ENCODE peak calls at places on chromosomes 13 and 19, in four cellular contexts. One of them, this sample, is unnamed.

GRCh38 chr13:60583196-60583908 is 186.3 kb downstream of the TDRD3 start:
- DNase-seq in IMR-90: peak
- DNase-seq in Peyer's patch: no peak
- DNase-seq in HCT116: no peak
- DNase-seq in this sample: no peak

GRCh38 chr13:43573787-43574562 is 212.8 kb downstream of the ENOX1 start:
- DNase-seq in Peyer's patch: no peak
- DNase-seq in HCT116: no peak
- DNase-seq in IMR-90: no peak
- DNase-seq in this sample: no peak

GRCh38 chr13:105336706-105337582 is 1198.5 kb downstream of the EFNB2 start:
- DNase-seq in IMR-90: peak
- DNase-seq in HCT116: no peak
- DNase-seq in Peyer's patch: no peak
- DNase-seq in this sample: no peak

GRCh38 chr13:32650705-32651311 is 64.6 kb downstream of the PDS5B start:
- DNase-seq in Peyer's patch: no peak
- DNase-seq in IMR-90: peak
- DNase-seq in HCT116: peak
- DNase-seq in this sample: peak

GRCh38 chr13:26254583-26255102 is 714 bp downstream of the CDK8 start:
- DNase-seq in Peyer's patch: peak
- DNase-seq in HCT116: no peak
- DNase-seq in IMR-90: peak
- DNase-seq in this sample: peak

GRCh38 chr13:93686399-93686798 is 459.8 kb downstream of the GPC6 start:
- DNase-seq in IMR-90: no peak
- DNase-seq in HCT116: no peak
- DNase-seq in Peyer's patch: no peak
- DNase-seq in this sample: no peak

GRCh38 chr19:33389574-33390119 is 16.1 kb downstream of the CEBPG start:
- DNase-seq in Peyer's patch: peak
- DNase-seq in IMR-90: no peak
- DNase-seq in HCT116: no peak
- DNase-seq in this sample: no peak

GRCh38 chr19:46386996-46387712 is 26.2 kb downstream of the CCDC8 start:
- DNase-seq in HCT116: no peak
- DNase-seq in Peyer's patch: no peak
- DNase-seq in IMR-90: no peak
- DNase-seq in this sample: no peak

GRCh38 chr19:39172700-39173501 is 23.9 kb upstream of the NCCRP1 start:
- DNase-seq in HCT116: no peak
- DNase-seq in Peyer's patch: no peak
- DNase-seq in IMR-90: no peak
- DNase-seq in this sample: no peak

GRCh38 chr19:39173502-39173991 is 23.2 kb upstream of the NCCRP1 start:
- DNase-seq in HCT116: no peak
- DNase-seq in Peyer's patch: no peak
- DNase-seq in IMR-90: no peak
- DNase-seq in this sample: no peak

GRCh38 chr19:39174558-39175544 is 21.9 kb upstream of the NCCRP1 start:
- DNase-seq in Peyer's patch: no peak
- DNase-seq in HCT116: no peak
- DNase-seq in IMR-90: no peak
- DNase-seq in this sample: no peak

GRCh38 chr19:39175564-39175963 is 21.2 kb upstream of the NCCRP1 start:
- DNase-seq in HCT116: no peak
- DNase-seq in Peyer's patch: no peak
- DNase-seq in IMR-90: no peak
- DNase-seq in this sample: no peak

DNA sequence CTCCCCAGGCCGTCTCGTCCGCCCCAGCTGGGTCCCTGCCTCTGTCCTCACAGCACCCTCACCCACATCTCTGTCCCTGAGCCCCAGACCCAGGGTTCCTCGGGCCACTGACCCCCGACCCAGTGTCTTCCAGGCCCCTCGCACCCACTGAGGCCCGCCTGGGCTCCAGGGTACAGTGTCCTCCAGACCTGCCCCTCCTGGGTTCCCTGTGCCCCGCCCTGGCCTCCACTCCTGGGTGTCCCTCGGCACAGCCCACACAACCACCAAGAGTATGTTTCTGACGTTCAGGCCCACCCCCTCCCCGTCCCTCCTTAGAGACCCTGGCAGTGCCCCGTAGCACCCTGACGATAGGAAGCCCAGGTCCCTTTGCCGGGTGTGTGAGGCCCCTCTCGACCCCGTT is 22.6 kb upstream of the NCCRP1 start:
- DNase-seq in HCT116: no peak
- DNase-seq in Peyer's patch: no peak
- DNase-seq in IMR-90: no peak
- DNase-seq in this sample: no peak
- TF ChIP-seq POLR2A in HCT116: no peak
- TF ChIP-seq POLR2A in Peyer's patch: no peak
- TF ChIP-seq POLR2A in IMR-90: no peak
- TF ChIP-seq POLR2A in this sample: no peak

GRCh38 chr19:34500656-34501120 is 19.1 kb downstream of the WTIP start:
- DNase-seq in Peyer's patch: no peak
- DNase-seq in IMR-90: no peak
- DNase-seq in HCT116: no peak
- DNase-seq in this sample: no peak
- TF ChIP-seq POLR2A in Peyer's patch: no peak
- TF ChIP-seq POLR2A in IMR-90: no peak
- TF ChIP-seq POLR2A in HCT116: no peak
- TF ChIP-seq POLR2A in this sample: no peak

GRCh38 chr19:2331601-2332246 is 3.2 kb downstream of the SPPL2B start:
- DNase-seq in Peyer's patch: no peak
- DNase-seq in HCT116: no peak
- DNase-seq in IMR-90: no peak
- DNase-seq in this sample: no peak

GRCh38 chr19:2329162-2329505 is 650 bp downstream of the SPPL2B start:
- DNase-seq in IMR-90: no peak
- DNase-seq in Peyer's patch: no peak
- DNase-seq in HCT116: no peak
- DNase-seq in this sample: peak

GRCh38 chr19:2330255-2330631 is 1.8 kb downstream of the SPPL2B start:
- DNase-seq in IMR-90: no peak
- DNase-seq in HCT116: no peak
- DNase-seq in Peyer's patch: no peak
- DNase-seq in this sample: no peak

GRCh38 chr19:2329528-2329927 is 1.0 kb downstream of the SPPL2B start:
- DNase-seq in IMR-90: no peak
- DNase-seq in Peyer's patch: peak
- DNase-seq in HCT116: no peak
- DNase-seq in this sample: no peak

DNA sequence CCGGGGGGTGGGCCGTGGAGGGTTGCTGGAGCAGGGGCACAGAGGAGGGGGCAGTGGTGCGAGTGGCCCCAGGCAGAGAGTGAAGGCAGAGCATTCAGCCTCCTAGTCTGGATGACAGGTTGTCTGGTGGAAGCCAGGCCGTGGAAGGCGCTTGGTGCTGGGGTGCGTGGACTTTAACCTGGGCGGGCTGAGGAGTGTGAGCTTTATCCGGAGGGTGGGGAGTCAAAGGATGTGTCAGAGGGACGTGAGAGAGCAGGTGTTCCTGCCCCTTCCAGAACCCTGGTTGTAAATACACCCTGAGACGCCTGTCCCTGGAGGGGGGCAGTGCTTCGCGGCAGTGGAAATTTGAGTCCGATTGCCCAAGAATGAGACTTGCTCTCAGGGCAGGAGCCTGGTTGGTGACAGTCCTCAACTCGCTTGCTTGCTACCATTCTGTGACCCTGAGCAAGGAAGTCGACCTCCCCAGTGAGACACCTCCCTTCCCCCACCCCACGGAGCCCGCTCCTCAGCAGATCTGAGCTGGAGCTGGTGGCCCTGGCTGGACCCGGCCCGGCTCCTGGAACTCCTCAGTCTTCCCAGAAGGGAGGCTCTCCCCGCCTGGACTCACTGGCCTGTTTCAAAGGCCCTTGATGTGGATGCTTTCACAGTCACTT is 2.3 kb downstream of the SPPL2B start:
- DNase-seq in IMR-90: no peak
- DNase-seq in HCT116: no peak
- DNase-seq in Peyer's patch: peak
- DNase-seq in this sample: peak
- TF ChIP-seq POLR2A in IMR-90: no peak
- TF ChIP-seq POLR2A in HCT116: no peak
- TF ChIP-seq POLR2A in Peyer's patch: peak
- TF ChIP-seq POLR2A in this sample: no peak

GRCh38 chr19:40776966-40777794 is 867 bp upstream of the RAB4B start:
- DNase-seq in IMR-90: peak
- DNase-seq in HCT116: peak
- DNase-seq in Peyer's patch: peak
- DNase-seq in this sample: peak

GRCh38 chr19:40778865-40779284 is 828 bp downstream of the RAB4B start:
- DNase-seq in HCT116: no peak
- DNase-seq in Peyer's patch: no peak
- DNase-seq in IMR-90: peak
- DNase-seq in this sample: peak

GRCh38 chr19:40776364-40776763 is 1.0 kb downstream of the MIA start:
- DNase-seq in HCT116: no peak
- DNase-seq in IMR-90: no peak
- DNase-seq in Peyer's patch: no peak
- DNase-seq in this sample: no peak

GRCh38 chr19:40778045-40778864 is at the start of gene RAB4B:
- DNase-seq in Peyer's patch: peak
- DNase-seq in IMR-90: peak
- DNase-seq in HCT116: peak
- DNase-seq in this sample: peak

GRCh38 chr19:40777795-40778044 is 327 bp upstream of the RAB4B start:
- DNase-seq in Peyer's patch: no peak
- DNase-seq in IMR-90: no peak
- DNase-seq in HCT116: no peak
- DNase-seq in this sample: no peak
- TF ChIP-seq POLR2A in Peyer's patch: no peak
- TF ChIP-seq POLR2A in IMR-90: peak
- TF ChIP-seq POLR2A in HCT116: no peak
- TF ChIP-seq POLR2A in this sample: no peak

GRCh38 chr19:29941828-29942403 is at the start of gene URI1:
- DNase-seq in Peyer's patch: peak
- DNase-seq in HCT116: peak
- DNase-seq in IMR-90: peak
- DNase-seq in this sample: peak
- TF ChIP-seq POLR2A in Peyer's patch: peak
- TF ChIP-seq POLR2A in HCT116: peak
- TF ChIP-seq POLR2A in IMR-90: no peak
- TF ChIP-seq POLR2A in this sample: peak

GRCh38 chr13:49247722-49248432 is at the start of gene CDADC1:
- DNase-seq in IMR-90: peak
- DNase-seq in Peyer's patch: peak
- DNase-seq in HCT116: peak
- DNase-seq in this sample: peak
- TF ChIP-seq POLR2A in IMR-90: peak
- TF ChIP-seq POLR2A in Peyer's patch: peak
- TF ChIP-seq POLR2A in HCT116: no peak
- TF ChIP-seq POLR2A in this sample: peak